ENCODE peak calls at places on chromosomes 5 and 9, in seven cellular contexts. H, P, O, W, S, I and B are unnamed samples.

GRCh38 chr5:160245506-160246100 is 16.3 kb downstream of the FABP6 start:
- DNase-seq in H (no peak), P (no peak), O (no peak), W (no peak), S (no peak), I (no peak), B (no peak)

GRCh38 chr9:115520626-115521025 is 402.7 kb upstream of the TNC start:
- DNase-seq in H (no peak), P (no peak), O (peak), W (no peak), S (no peak), I (no peak), B (no peak)

GRCh38 chr9:123640792-123641222 is 284.8 kb downstream of the CRB2 start:
- DNase-seq in H (no peak), P (no peak), O (no peak), W (no peak), S (no peak), I (no peak), B (peak)

GRCh38 chr9:115590016-115590415 is 472.1 kb upstream of the TNC start:
- DNase-seq in H (no peak), P (peak), O (no peak), W (no peak), S (no peak), I (no peak), B (no peak)

GRCh38 chr9:98117984-98118639 is 910 bp downstream of the TRIM14 start:
- DNase-seq in H (no peak), P (no peak), O (no peak), W (peak), S (no peak), I (no peak), B (peak)

GRCh38 chr5:112083623-112084022 is 326.6 kb upstream of the NREP start:
- DNase-seq in H (no peak), P (no peak), O (no peak), W (no peak), S (no peak), I (no peak), B (no peak)

GRCh38 chr9:106962105-106962504 is 99.1 kb downstream of the ZNF462 start:
- DNase-seq in H (no peak), P (peak), O (no peak), W (no peak), S (no peak), I (no peak), B (no peak)

GRCh38 chr9:35756275-35756742 is 2.2 kb upstream of the MSMP start:
- DNase-seq in H (peak), P (no peak), O (no peak), W (peak), S (no peak), I (no peak), B (peak)

GRCh38 chr5:160379485-160379884 is 9.1 kb upstream of the C1QTNF2 start:
- DNase-seq in H (no peak), P (no peak), O (no peak), W (no peak), S (no peak), I (no peak), B (no peak)

GRCh38 chr5:16051246-16051645 is 128.3 kb downstream of the MARCHF11 start:
- DNase-seq in H (no peak), P (peak), O (no peak), W (no peak), S (no peak), I (no peak), B (no peak)

GRCh38 chr9:131178382-131178781 is 53.0 kb downstream of the NUP214 start:
- DNase-seq in H (peak), P (peak), O (peak), W (peak), S (peak), I (no peak), B (peak)

GRCh38 chr9:4099961-4100360 is 199.9 kb downstream of the GLIS3 start:
- DNase-seq in H (no peak), P (peak), O (no peak), W (no peak), S (no peak), I (no peak), B (no peak)

GRCh38 chr5:94463739-94464138 is 154.7 kb downstream of the KIAA0825 start:
- DNase-seq in H (no peak), P (peak), O (no peak), W (no peak), S (no peak), I (no peak), B (no peak)

GRCh38 chr5:378301-378891 is 56.9 kb downstream of the AHRR start:
- DNase-seq in H (no peak), P (peak), O (no peak), W (no peak), S (no peak), I (no peak), B (peak)